ENCODE peak calls at places on chromosomes 11 and 22, in nine cellular contexts. U, M, S, W, F, L, V, P and R are unnamed samples.
A peak's percentile ranks its signal among the peaks of the same experiment; 100 is the strongest.

GRCh38 chr11:58577441-58578135 is 1.3 kb upstream of the ZFP91 start:
- DNase-seq in F (no peak), L (peak; percentile 73), V (peak; percentile 72), M (peak; percentile 82), W (peak; percentile 86), S (peak; percentile 95), U (peak; percentile 58), P (no peak), R (peak; percentile 77)

GRCh38 chr11:43119275-43119970 is 192.4 kb upstream of the API5 start:
- DNase-seq in M (no peak), S (no peak), P (no peak), W (no peak), V (no peak), F (no peak), U (no peak), L (no peak), R (no peak)

GRCh38 chr11:14741195-14741594 is 97.6 kb downstream of the PDE3B start:
- DNase-seq in L (no peak), V (no peak), W (no peak), U (no peak), M (no peak), S (no peak), F (no peak), P (no peak), R (no peak)

GRCh38 chr11:66457826-66458225 is 8.9 kb upstream of the PELI3 start:
- DNase-seq in V (no peak), S (no peak), P (no peak), U (no peak), F (no peak), L (no peak), M (no peak), W (no peak), R (no peak)

GRCh38 chr11:6249822-6250555 is 9.6 kb upstream of the CCKBR start:
- DNase-seq in S (peak; percentile 92), U (no peak), F (peak; percentile 80), M (no peak), W (peak; percentile 46), V (no peak), L (peak; percentile 35), P (no peak), R (no peak)

GRCh38 chr11:13207665-13208594 is 69.7 kb upstream of the BMAL1 start:
- DNase-seq in F (no peak), S (peak; percentile 93), W (no peak), U (peak; percentile 46), L (no peak), V (no peak), M (no peak), P (peak; percentile 7), R (no peak)

GRCh38 chr22:42288791-42289190 is 18.3 kb upstream of the TCF20 start:
- DNase-seq in M (no peak), P (no peak), L (no peak), V (no peak), W (no peak), F (no peak), S (no peak), U (no peak), R (no peak)

GRCh38 chr11:38060930-38061329 is 1462.9 kb upstream of the RAG2 start:
- DNase-seq in U (no peak), W (no peak), M (no peak), F (no peak), S (no peak), L (no peak), P (no peak), V (no peak), R (no peak)

GRCh38 chr22:19287889-19288288 is 3.6 kb downstream of the CLTCL1 start:
- DNase-seq in L (peak; percentile 37), M (no peak), P (no peak), V (no peak), W (no peak), F (no peak), U (no peak), S (peak; percentile 91), R (no peak)

GRCh38 chr22:47176573-47177333 is 414.3 kb downstream of the TBC1D22A start:
- DNase-seq in P (no peak), L (no peak), W (peak; percentile 37), S (no peak), U (no peak), F (no peak), V (no peak), M (no peak), R (no peak)

GRCh38 chr11:117465236-117465997 is 137.8 kb downstream of the CEP164 start:
- DNase-seq in U (no peak), S (no peak), W (no peak), F (no peak), P (no peak), M (no peak), V (no peak), L (no peak), R (no peak)

GRCh38 chr11:88103337-88104206 is 71.7 kb downstream of the RAB38 start:
- DNase-seq in M (peak; percentile 21), V (no peak), U (peak; percentile 41), S (peak; percentile 38), L (no peak), W (no peak), F (no peak), P (no peak), R (peak; percentile 1)

GRCh38 chr11:17760102-17761029 is 25.8 kb downstream of the KCNC1 start:
- DNase-seq in V (no peak), U (peak; percentile 78), P (peak; percentile 42), S (peak; percentile 55), F (no peak), L (peak; percentile 10), W (no peak), M (no peak), R (no peak)

GRCh38 chr11:19352072-19352735 is 111.5 kb upstream of the E2F8 start:
- DNase-seq in M (no peak), S (no peak), L (no peak), U (no peak), W (no peak), P (no peak), F (no peak), V (no peak), R (no peak)

GRCh38 chr22:47333625-47334024 is 571.2 kb downstream of the TBC1D22A start:
- DNase-seq in V (no peak), M (no peak), F (no peak), S (peak; percentile 14), U (no peak), L (no peak), W (no peak), P (peak; percentile 62), R (no peak)

GRCh38 chr22:26553056-26553752 is 36.7 kb downstream of the TPST2 start:
- DNase-seq in F (no peak), W (no peak), L (peak; percentile 58), V (no peak), P (peak; percentile 4), U (no peak), S (peak; percentile 91), M (no peak), R (no peak)

GRCh38 chr11:47595029-47595428 is 818 bp upstream of the C1QTNF4 start:
- DNase-seq in P (no peak), V (no peak), S (no peak), L (no peak), M (no peak), W (no peak), F (no peak), U (peak; percentile 54), R (no peak)

GRCh38 chr11:1232328-1233321 is 9.8 kb downstream of the MUC5B start:
- DNase-seq in V (no peak), S (no peak), F (no peak), P (no peak), L (no peak), W (peak; percentile 33), M (peak; percentile 14), U (no peak), R (no peak)

GRCh38 chr22:47080100-47080499 is 317.6 kb downstream of the TBC1D22A start:
- DNase-seq in U (no peak), M (no peak), L (no peak), W (no peak), S (no peak), V (no peak), F (no peak), P (no peak), R (no peak)

GRCh38 chr11:106231591-106231990 is 154.1 kb downstream of the AASDHPPT start:
- DNase-seq in F (no peak), W (no peak), M (no peak), U (no peak), S (peak; percentile 59), V (no peak), P (no peak), L (peak; percentile 1), R (no peak)

GRCh38 chr11:1750840-1751520 is 585 bp upstream of the IFITM10 start:
- DNase-seq in M (no peak), U (no peak), P (no peak), S (no peak), L (no peak), F (peak; percentile 44), W (no peak), V (no peak), R (no peak)

GRCh38 chr22:41286639-41287091 is 678 bp upstream of the RANGAP1 start:
- DNase-seq in U (no peak), S (peak; percentile 61), P (no peak), W (peak; percentile 73), L (no peak), F (no peak), M (peak; percentile 66), V (peak; percentile 15), R (no peak)

GRCh38 chr11:85627332-85627997 is at the start of gene DLG2:
- DNase-seq in S (peak; percentile 79), U (peak; percentile 46), M (no peak), W (no peak), V (no peak), L (no peak), F (no peak), P (no peak), R (no peak)

GRCh38 chr11:4607782-4608666 is at the start of gene TRIM68:
- DNase-seq in P (peak; percentile 94), V (peak; percentile 90), F (peak; percentile 97), M (peak; percentile 95), U (peak; percentile 95), W (peak; percentile 87), L (peak; percentile 88), S (peak; percentile 97), R (peak; percentile 91)

GRCh38 chr11:35210886-35211546 is 72.0 kb downstream of the CD44 start:
- DNase-seq in F (no peak), P (no peak), L (no peak), W (no peak), U (no peak), S (peak; percentile 42), M (no peak), V (no peak), R (no peak)

GRCh38 chr11:122807731-122808485 is 30.4 kb upstream of the CRTAM start:
- DNase-seq in L (no peak), U (no peak), W (no peak), M (no peak), S (peak; percentile 10), P (no peak), V (no peak), F (no peak), R (no peak)

GRCh38 chr11:93519179-93519578 is 24.0 kb downstream of the SMCO4 start:
- DNase-seq in L (no peak), S (no peak), W (no peak), U (no peak), M (no peak), F (no peak), V (no peak), P (peak; percentile 79), R (no peak)

GRCh38 chr11:95835768-95836488 is 45.6 kb downstream of the CEP57 start:
- DNase-seq in F (peak; percentile 69), W (peak; percentile 58), L (peak; percentile 81), U (peak; percentile 77), V (peak; percentile 31), S (peak; percentile 94), M (peak; percentile 62), P (peak; percentile 68), R (peak; percentile 37)

GRCh38 chr11:12642040-12642439 is 32.2 kb upstream of the TEAD1 start:
- DNase-seq in P (no peak), V (no peak), M (no peak), U (peak; percentile 22), F (no peak), L (no peak), S (peak; percentile 48), W (no peak), R (no peak)

GRCh38 chr11:119343726-119344125 is 2.8 kb downstream of the MFRP start:
- DNase-seq in M (no peak), W (no peak), V (no peak), F (no peak), P (no peak), L (no peak), S (no peak), U (no peak), R (no peak)

GRCh38 chr11:33935005-33935404 is 43.1 kb upstream of the LMO2 start:
- DNase-seq in W (no peak), U (no peak), F (no peak), M (no peak), S (no peak), V (no peak), P (no peak), L (no peak), R (no peak)